ENCODE peak calls at places on chromosome 13, in five cellular contexts. J, D, Z, A and B are unnamed samples.

GRCh38 chr13:73741111-73741510 is 393.1 kb downstream of the KLF12 start:
- DNase-seq in A (no peak), J (peak; percentile 8), D (no peak), Z (no peak), B (no peak)

GRCh38 chr13:97810152-97810551 is 143.3 kb upstream of the IPO5 start:
- DNase-seq in Z (no peak), J (peak; percentile 3), D (no peak), A (no peak), B (peak; percentile 12)

GRCh38 chr13:20714161-20714560 is 10.7 kb downstream of the IL17D start:
- DNase-seq in Z (no peak), A (no peak), J (peak; percentile 81), D (no peak), B (no peak)

GRCh38 chr13:33281951-33282595 is 3.5 kb downstream of the STARD13 start:
- DNase-seq in D (no peak), A (no peak), J (peak; percentile 62), Z (no peak), B (no peak)

GRCh38 chr13:31797154-31797775 is 57.9 kb downstream of the RXFP2 start:
- DNase-seq in A (no peak), Z (no peak), J (peak; percentile 65), D (peak; percentile 19), B (no peak)

GRCh38 chr13:110600261-110600819 is 15.0 kb upstream of the NAXD start:
- DNase-seq in Z (no peak), A (no peak), D (no peak), J (no peak), B (no peak)

GRCh38 chr13:60162096-60162495 is 1.6 kb downstream of the DIAPH3 start:
- DNase-seq in D (peak; percentile 65), Z (no peak), A (no peak), J (peak; percentile 25), B (no peak)

GRCh38 chr13:51728275-51728673 is 75.7 kb downstream of the DHRS12 start:
- DNase-seq in J (no peak), Z (no peak), D (no peak), A (no peak), B (no peak)

GRCh38 chr13:76600086-76600485 is 286.1 kb downstream of the KCTD12 start:
- DNase-seq in J (no peak), Z (no peak), A (no peak), D (no peak), B (no peak)

GRCh38 chr13:25018729-25019115 is 77.2 kb upstream of the PABPC3 start:
- DNase-seq in A (no peak), J (no peak), D (peak; percentile 68), Z (no peak), B (no peak)

GRCh38 chr13:75318138-75318833 is 163.7 kb downstream of the TBC1D4 start:
- DNase-seq in A (no peak), J (no peak), Z (no peak), D (no peak), B (no peak)

GRCh38 chr13:61413572-61413971 is 2.1 kb downstream of the PCDH20 start:
- DNase-seq in J (no peak), Z (no peak), D (no peak), A (peak; percentile 22), B (no peak)